ENCODE peak calls at places on chromosome 10, in eight cellular contexts. One of them, this sample, is unnamed. For H3K27me3, the result is how much of the 10 kb centered on the place peaks cover.

GRCh38 chr10:129105266-129105665 is 361.8 kb upstream of the MGMT start:
- DNase-seq in transverse colon: no peak
- DNase-seq in prostate gland: no peak
- DNase-seq in endothelial cell of umbilical vein: peak
- DNase-seq in GM23338: no peak
- DNase-seq in Panc1: no peak
- DNase-seq in stomach: no peak
- DNase-seq in HCT116: no peak
- DNase-seq in this sample: no peak

GRCh38 chr10:48926764-48927163 is 12.9 kb downstream of the LRRC18 start:
- DNase-seq in transverse colon: no peak
- DNase-seq in prostate gland: no peak
- DNase-seq in endothelial cell of umbilical vein: no peak
- DNase-seq in GM23338: no peak
- DNase-seq in Panc1: no peak
- DNase-seq in stomach: no peak
- DNase-seq in HCT116: no peak
- DNase-seq in this sample: no peak

GRCh38 chr10:13717936-13718772 is 131.4 kb downstream of the PRPF18 start:
- DNase-seq in transverse colon: peak
- DNase-seq in prostate gland: peak
- DNase-seq in endothelial cell of umbilical vein: no peak
- DNase-seq in GM23338: no peak
- DNase-seq in Panc1: no peak
- DNase-seq in stomach: peak
- DNase-seq in HCT116: no peak
- DNase-seq in this sample: peak

GRCh38 chr10:12512292-12513002 is 163.1 kb downstream of the CAMK1D start:
- DNase-seq in transverse colon: no peak
- DNase-seq in prostate gland: peak
- DNase-seq in endothelial cell of umbilical vein: no peak
- DNase-seq in GM23338: no peak
- DNase-seq in Panc1: no peak
- DNase-seq in stomach: no peak
- DNase-seq in HCT116: no peak
- DNase-seq in this sample: no peak

GRCh38 chr10:56317603-56318002 is 43.5 kb downstream of the ZWINT start:
- DNase-seq in transverse colon: no peak
- DNase-seq in prostate gland: peak
- DNase-seq in endothelial cell of umbilical vein: no peak
- DNase-seq in GM23338: no peak
- DNase-seq in Panc1: no peak
- DNase-seq in stomach: no peak
- DNase-seq in HCT116: no peak
- DNase-seq in this sample: peak

GRCh38 chr10:34157501-34157900 is 657.6 kb downstream of the PARD3 start:
- DNase-seq in transverse colon: no peak
- DNase-seq in prostate gland: no peak
- DNase-seq in endothelial cell of umbilical vein: no peak
- DNase-seq in GM23338: no peak
- DNase-seq in Panc1: no peak
- DNase-seq in stomach: no peak
- DNase-seq in HCT116: no peak
- DNase-seq in this sample: no peak

GRCh38 chr10:87925570-87925969 is 62.1 kb downstream of the PTEN start:
- DNase-seq in transverse colon: no peak
- DNase-seq in prostate gland: no peak
- DNase-seq in endothelial cell of umbilical vein: peak
- DNase-seq in GM23338: no peak
- DNase-seq in Panc1: no peak
- DNase-seq in stomach: no peak
- DNase-seq in HCT116: no peak
- DNase-seq in this sample: no peak

GRCh38 chr10:52949899-52950298 is 177.3 kb upstream of the MBL2 start:
- DNase-seq in transverse colon: peak
- DNase-seq in prostate gland: no peak
- DNase-seq in endothelial cell of umbilical vein: no peak
- DNase-seq in GM23338: peak
- DNase-seq in Panc1: no peak
- DNase-seq in stomach: no peak
- DNase-seq in HCT116: no peak
- DNase-seq in this sample: no peak

GRCh38 chr10:43231523-43232078 is 35.3 kb downstream of the RASGEF1A start:
- DNase-seq in transverse colon: peak
- DNase-seq in prostate gland: no peak
- DNase-seq in endothelial cell of umbilical vein: no peak
- DNase-seq in GM23338: no peak
- DNase-seq in Panc1: no peak
- DNase-seq in stomach: no peak
- DNase-seq in HCT116: no peak
- DNase-seq in this sample: no peak

GRCh38 chr10:44009891-44010290 is 361.2 kb upstream of the ZNF32 start:
- DNase-seq in transverse colon: no peak
- DNase-seq in prostate gland: no peak
- DNase-seq in endothelial cell of umbilical vein: no peak
- DNase-seq in GM23338: no peak
- DNase-seq in Panc1: no peak
- DNase-seq in stomach: no peak
- DNase-seq in HCT116: no peak
- DNase-seq in this sample: no peak

GRCh38 chr10:6044651-6045599 is 17.2 kb downstream of the IL2RA start:
- DNase-seq in transverse colon: no peak
- DNase-seq in prostate gland: no peak
- DNase-seq in endothelial cell of umbilical vein: no peak
- DNase-seq in GM23338: no peak
- DNase-seq in Panc1: no peak
- DNase-seq in stomach: no peak
- DNase-seq in HCT116: no peak
- DNase-seq in this sample: no peak

GRCh38 chr10:132834311-132834761 is 48.4 kb upstream of the NKX6-2 start:
- DNase-seq in transverse colon: no peak
- DNase-seq in prostate gland: no peak
- DNase-seq in endothelial cell of umbilical vein: no peak
- DNase-seq in GM23338: no peak
- DNase-seq in Panc1: no peak
- DNase-seq in stomach: no peak
- DNase-seq in HCT116: no peak
- DNase-seq in this sample: no peak

GRCh38 chr10:75127481-75127880 is 16.0 kb downstream of the SAMD8 start:
- DNase-seq in transverse colon: no peak
- DNase-seq in prostate gland: no peak
- DNase-seq in endothelial cell of umbilical vein: peak
- DNase-seq in GM23338: no peak
- DNase-seq in Panc1: no peak
- DNase-seq in stomach: no peak
- DNase-seq in HCT116: no peak
- DNase-seq in this sample: no peak

GRCh38 chr10:8060010-8060703 is 5.7 kb downstream of the GATA3 start:
- DNase-seq in transverse colon: no peak
- DNase-seq in prostate gland: no peak
- DNase-seq in endothelial cell of umbilical vein: peak
- DNase-seq in GM23338: peak
- DNase-seq in Panc1: no peak
- DNase-seq in stomach: no peak
- DNase-seq in HCT116: no peak
- DNase-seq in this sample: no peak

GRCh38 chr10:88116491-88116890 is 253.1 kb downstream of the PTEN start:
- DNase-seq in transverse colon: no peak
- DNase-seq in prostate gland: no peak
- DNase-seq in endothelial cell of umbilical vein: no peak
- DNase-seq in GM23338: no peak
- DNase-seq in Panc1: no peak
- DNase-seq in stomach: no peak
- DNase-seq in HCT116: no peak
- DNase-seq in this sample: no peak

GRCh38 chr10:52525761-52526160 is 211.7 kb downstream of the DKK1 start:
- DNase-seq in transverse colon: no peak
- DNase-seq in prostate gland: no peak
- DNase-seq in endothelial cell of umbilical vein: peak
- DNase-seq in GM23338: no peak
- DNase-seq in Panc1: no peak
- DNase-seq in stomach: no peak
- DNase-seq in HCT116: no peak
- DNase-seq in this sample: no peak

GRCh38 chr10:75243426-75243825 is 7.7 kb upstream of the COMTD1 start:
- DNase-seq in transverse colon: peak
- DNase-seq in prostate gland: no peak
- DNase-seq in endothelial cell of umbilical vein: no peak
- DNase-seq in GM23338: no peak
- DNase-seq in Panc1: no peak
- DNase-seq in stomach: no peak
- DNase-seq in HCT116: no peak
- DNase-seq in this sample: no peak

GRCh38 chr10:73836427-73836826 is 25.0 kb upstream of the NDST2 start:
- DNase-seq in transverse colon: no peak
- DNase-seq in prostate gland: peak
- DNase-seq in endothelial cell of umbilical vein: no peak
- DNase-seq in GM23338: no peak
- DNase-seq in Panc1: no peak
- DNase-seq in stomach: no peak
- DNase-seq in HCT116: no peak
- DNase-seq in this sample: no peak

GRCh38 chr10:22278441-22278782 is 37.8 kb upstream of the COMMD3 start:
- DNase-seq in transverse colon: no peak
- DNase-seq in prostate gland: no peak
- DNase-seq in endothelial cell of umbilical vein: no peak
- DNase-seq in GM23338: peak
- DNase-seq in Panc1: no peak
- DNase-seq in stomach: no peak
- DNase-seq in HCT116: no peak
- DNase-seq in this sample: no peak

GRCh38 chr10:130576427-130576826 is 440.2 kb downstream of the GLRX3 start:
- DNase-seq in transverse colon: no peak
- DNase-seq in prostate gland: no peak
- DNase-seq in endothelial cell of umbilical vein: no peak
- DNase-seq in GM23338: no peak
- DNase-seq in Panc1: no peak
- DNase-seq in stomach: no peak
- DNase-seq in HCT116: no peak
- DNase-seq in this sample: no peak

GRCh38 chr10:130577039-130577438 is 440.8 kb downstream of the GLRX3 start:
- DNase-seq in transverse colon: no peak
- DNase-seq in prostate gland: no peak
- DNase-seq in endothelial cell of umbilical vein: no peak
- DNase-seq in GM23338: no peak
- DNase-seq in Panc1: no peak
- DNase-seq in stomach: no peak
- DNase-seq in HCT116: no peak
- DNase-seq in this sample: no peak

GRCh38 chr10:130580975-130581374 is 444.8 kb downstream of the GLRX3 start:
- DNase-seq in transverse colon: no peak
- DNase-seq in prostate gland: no peak
- DNase-seq in endothelial cell of umbilical vein: no peak
- DNase-seq in GM23338: no peak
- DNase-seq in Panc1: no peak
- DNase-seq in stomach: no peak
- DNase-seq in HCT116: no peak
- DNase-seq in this sample: no peak

GRCh38 chr10:130578532-130579289 is 442.5 kb downstream of the GLRX3 start:
- DNase-seq in transverse colon: no peak
- DNase-seq in prostate gland: no peak
- DNase-seq in endothelial cell of umbilical vein: no peak
- DNase-seq in GM23338: no peak
- DNase-seq in Panc1: no peak
- DNase-seq in stomach: no peak
- DNase-seq in HCT116: no peak
- DNase-seq in this sample: no peak

GRCh38 chr10:130579913-130580312 is 443.7 kb downstream of the GLRX3 start:
- DNase-seq in transverse colon: no peak
- DNase-seq in prostate gland: no peak
- DNase-seq in endothelial cell of umbilical vein: no peak
- DNase-seq in GM23338: no peak
- DNase-seq in Panc1: no peak
- DNase-seq in stomach: no peak
- DNase-seq in HCT116: no peak
- DNase-seq in this sample: no peak
- H3K27me3 ChIP-seq in transverse colon: under half
- H3K27me3 ChIP-seq in prostate gland: under half
- H3K27me3 ChIP-seq in endothelial cell of umbilical vein: under half
- H3K27me3 ChIP-seq in GM23338: under half
- H3K27me3 ChIP-seq in Panc1: under half
- H3K27me3 ChIP-seq in stomach: under half
- H3K27me3 ChIP-seq in HCT116: under half
- H3K27me3 ChIP-seq in this sample: half or more

DNA sequence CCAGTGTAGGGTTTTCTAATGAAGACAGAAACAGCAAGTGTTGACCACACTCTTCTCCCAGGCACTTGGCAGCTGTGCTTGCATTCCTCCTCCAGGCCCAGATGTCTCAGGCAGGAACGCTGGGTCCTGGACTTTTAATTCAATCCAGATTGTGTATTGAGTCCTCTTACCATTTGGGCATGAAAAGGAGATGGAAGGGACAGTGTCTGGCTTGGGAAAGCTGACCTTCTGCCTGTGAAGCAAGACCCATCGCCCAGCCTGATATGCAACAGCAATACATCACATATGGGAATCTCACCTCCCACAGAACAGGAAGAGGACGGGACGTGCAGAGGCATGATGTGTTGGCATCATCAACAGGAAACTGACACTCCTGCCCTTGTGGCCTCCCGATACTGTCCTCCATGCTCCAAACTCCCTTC is 174.4 kb upstream of the LYZL2 start:
- DNase-seq in transverse colon: no peak
- DNase-seq in prostate gland: peak
- DNase-seq in endothelial cell of umbilical vein: no peak
- DNase-seq in GM23338: no peak
- DNase-seq in Panc1: no peak
- DNase-seq in stomach: no peak
- DNase-seq in HCT116: no peak
- DNase-seq in this sample: no peak
- TF ChIP-seq POLR2AphosphoS5 in transverse colon: no peak
- TF ChIP-seq POLR2AphosphoS5 in prostate gland: peak
- TF ChIP-seq POLR2AphosphoS5 in endothelial cell of umbilical vein: no peak
- TF ChIP-seq POLR2AphosphoS5 in GM23338: no peak
- TF ChIP-seq POLR2AphosphoS5 in Panc1: no peak
- TF ChIP-seq POLR2AphosphoS5 in stomach: peak
- TF ChIP-seq POLR2AphosphoS5 in HCT116: no peak
- TF ChIP-seq POLR2AphosphoS5 in this sample: peak

DNA sequence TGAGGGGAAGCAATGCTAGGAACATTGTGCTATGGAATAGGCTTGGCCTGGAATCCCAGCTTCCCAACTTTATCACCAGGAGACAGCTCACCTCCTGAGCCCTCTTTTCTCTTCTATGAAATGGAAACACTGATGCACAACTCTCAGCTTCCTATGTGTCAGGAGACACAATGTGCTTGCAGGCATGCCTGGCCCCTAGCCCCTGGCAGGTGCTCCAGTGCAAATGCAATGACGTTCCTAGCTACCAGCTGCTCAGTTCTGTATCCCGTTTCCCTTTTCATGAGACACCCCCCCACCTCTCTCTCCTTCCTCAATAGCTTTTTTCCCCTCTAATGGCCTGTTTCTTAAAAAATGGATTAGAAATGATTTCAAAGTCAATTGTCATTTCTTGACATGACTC is 30.7 kb downstream of the HABP2 start:
- DNase-seq in transverse colon: no peak
- DNase-seq in prostate gland: no peak
- DNase-seq in endothelial cell of umbilical vein: no peak
- DNase-seq in GM23338: no peak
- DNase-seq in Panc1: no peak
- DNase-seq in stomach: no peak
- DNase-seq in HCT116: no peak
- DNase-seq in this sample: no peak
- H3K27me3 ChIP-seq in transverse colon: under half
- H3K27me3 ChIP-seq in prostate gland: under half
- H3K27me3 ChIP-seq in endothelial cell of umbilical vein: under half
- H3K27me3 ChIP-seq in GM23338: under half
- H3K27me3 ChIP-seq in Panc1: under half
- H3K27me3 ChIP-seq in stomach: under half
- H3K27me3 ChIP-seq in HCT116: under half
- H3K27me3 ChIP-seq in this sample: under half

GRCh38 chr10:3668276-3668960 is 116.6 kb downstream of the KLF6 start:
- DNase-seq in transverse colon: peak
- DNase-seq in prostate gland: peak
- DNase-seq in endothelial cell of umbilical vein: no peak
- DNase-seq in GM23338: peak
- DNase-seq in Panc1: no peak
- DNase-seq in stomach: peak
- DNase-seq in HCT116: no peak
- DNase-seq in this sample: no peak
- TF ChIP-seq POLR2AphosphoS5 in transverse colon: no peak
- TF ChIP-seq POLR2AphosphoS5 in prostate gland: peak
- TF ChIP-seq POLR2AphosphoS5 in endothelial cell of umbilical vein: no peak
- TF ChIP-seq POLR2AphosphoS5 in GM23338: no peak
- TF ChIP-seq POLR2AphosphoS5 in Panc1: no peak
- TF ChIP-seq POLR2AphosphoS5 in stomach: no peak
- TF ChIP-seq POLR2AphosphoS5 in HCT116: no peak
- TF ChIP-seq POLR2AphosphoS5 in this sample: no peak